ENCODE peak calls at places on chromosomes 12 and 14, in seven cellular contexts. One of them, this sample, is unnamed. For H3K4me1 and H3K36me3, the result is how much of the 10 kb centered on the place peaks cover.

GRCh38 chr12:2057041-2057792 is 4.4 kb downstream of the CACNA1C start:
- DNase-seq in HCT116: peak
- DNase-seq in CD4-positive, CD25-positive, alpha-beta regulatory T cell: no peak
- DNase-seq in left ventricle myocardium inferior: peak
- DNase-seq in SK-N-SH: peak
- DNase-seq in pancreas: peak
- DNase-seq in heart right ventricle: peak
- DNase-seq in this sample: peak

GRCh38 chr12:116375278-116375842 is 97.9 kb upstream of the MED13L start:
- DNase-seq in heart right ventricle: no peak
- DNase-seq in CD4-positive, CD25-positive, alpha-beta regulatory T cell: no peak
- DNase-seq in left ventricle myocardium inferior: no peak
- DNase-seq in pancreas: no peak
- DNase-seq in HCT116: no peak
- DNase-seq in SK-N-SH: no peak
- DNase-seq in this sample: no peak

GRCh38 chr12:117067016-117067415 is 32.2 kb downstream of the TESC start:
- DNase-seq in pancreas: peak
- DNase-seq in HCT116: no peak
- DNase-seq in CD4-positive, CD25-positive, alpha-beta regulatory T cell: no peak
- DNase-seq in left ventricle myocardium inferior: no peak
- DNase-seq in SK-N-SH: no peak
- DNase-seq in heart right ventricle: no peak
- DNase-seq in this sample: no peak

GRCh38 chr14:92702441-92702918 is 45.9 kb downstream of the LGMN start:
- DNase-seq in SK-N-SH: no peak
- DNase-seq in HCT116: no peak
- DNase-seq in left ventricle myocardium inferior: no peak
- DNase-seq in pancreas: no peak
- DNase-seq in heart right ventricle: no peak
- DNase-seq in CD4-positive, CD25-positive, alpha-beta regulatory T cell: no peak
- DNase-seq in this sample: no peak

GRCh38 chr12:106870116-106870515 is 85.6 kb upstream of the TMEM263 start:
- DNase-seq in CD4-positive, CD25-positive, alpha-beta regulatory T cell: no peak
- DNase-seq in pancreas: no peak
- DNase-seq in left ventricle myocardium inferior: no peak
- DNase-seq in heart right ventricle: no peak
- DNase-seq in HCT116: no peak
- DNase-seq in SK-N-SH: no peak
- DNase-seq in this sample: no peak

GRCh38 chr12:122086088-122086487 is 7.5 kb downstream of the MLXIP start:
- DNase-seq in CD4-positive, CD25-positive, alpha-beta regulatory T cell: no peak
- DNase-seq in left ventricle myocardium inferior: no peak
- DNase-seq in pancreas: no peak
- DNase-seq in SK-N-SH: no peak
- DNase-seq in HCT116: no peak
- DNase-seq in heart right ventricle: no peak
- DNase-seq in this sample: no peak

GRCh38 chr12:2836004-2836403 is 1.2 kb upstream of the NRIP2 start:
- DNase-seq in left ventricle myocardium inferior: no peak
- DNase-seq in pancreas: no peak
- DNase-seq in SK-N-SH: no peak
- DNase-seq in CD4-positive, CD25-positive, alpha-beta regulatory T cell: no peak
- DNase-seq in HCT116: no peak
- DNase-seq in heart right ventricle: no peak
- DNase-seq in this sample: no peak

GRCh38 chr14:105748204-105748578 is 221.8 kb downstream of the TMEM121 start:
- DNase-seq in heart right ventricle: peak
- DNase-seq in CD4-positive, CD25-positive, alpha-beta regulatory T cell: no peak
- DNase-seq in SK-N-SH: no peak
- DNase-seq in HCT116: no peak
- DNase-seq in pancreas: peak
- DNase-seq in left ventricle myocardium inferior: peak
- DNase-seq in this sample: no peak

GRCh38 chr12:27970981-27971489 is 1.5 kb downstream of the PTHLH start:
- DNase-seq in SK-N-SH: peak
- DNase-seq in HCT116: no peak
- DNase-seq in CD4-positive, CD25-positive, alpha-beta regulatory T cell: no peak
- DNase-seq in left ventricle myocardium inferior: no peak
- DNase-seq in heart right ventricle: no peak
- DNase-seq in pancreas: no peak
- DNase-seq in this sample: no peak

GRCh38 chr12:13347241-13348043 is 150.9 kb downstream of the EMP1 start:
- DNase-seq in SK-N-SH: no peak
- DNase-seq in heart right ventricle: no peak
- DNase-seq in left ventricle myocardium inferior: no peak
- DNase-seq in pancreas: no peak
- DNase-seq in CD4-positive, CD25-positive, alpha-beta regulatory T cell: no peak
- DNase-seq in HCT116: peak
- DNase-seq in this sample: no peak

GRCh38 chr14:99758121-99758871 is 34.9 kb upstream of the EML1 start:
- DNase-seq in SK-N-SH: no peak
- DNase-seq in pancreas: no peak
- DNase-seq in HCT116: no peak
- DNase-seq in heart right ventricle: no peak
- DNase-seq in left ventricle myocardium inferior: no peak
- DNase-seq in CD4-positive, CD25-positive, alpha-beta regulatory T cell: no peak
- DNase-seq in this sample: peak

GRCh38 chr14:35991356-35991755 is 165.2 kb downstream of the BRMS1L start:
- DNase-seq in pancreas: no peak
- DNase-seq in HCT116: no peak
- DNase-seq in heart right ventricle: no peak
- DNase-seq in SK-N-SH: no peak
- DNase-seq in left ventricle myocardium inferior: no peak
- DNase-seq in CD4-positive, CD25-positive, alpha-beta regulatory T cell: no peak
- DNase-seq in this sample: no peak

GRCh38 chr12:26092706-26093105 is 32.1 kb downstream of the BHLHE41 start:
- DNase-seq in CD4-positive, CD25-positive, alpha-beta regulatory T cell: no peak
- DNase-seq in SK-N-SH: no peak
- DNase-seq in left ventricle myocardium inferior: no peak
- DNase-seq in heart right ventricle: no peak
- DNase-seq in pancreas: no peak
- DNase-seq in HCT116: no peak
- DNase-seq in this sample: no peak

GRCh38 chr14:32913725-32914124 is 25.0 kb upstream of the NPAS3 start:
- DNase-seq in heart right ventricle: no peak
- DNase-seq in SK-N-SH: peak
- DNase-seq in pancreas: no peak
- DNase-seq in CD4-positive, CD25-positive, alpha-beta regulatory T cell: no peak
- DNase-seq in HCT116: no peak
- DNase-seq in left ventricle myocardium inferior: no peak
- DNase-seq in this sample: no peak

GRCh38 chr12:89345830-89346740 is 6.2 kb downstream of the DUSP6 start:
- DNase-seq in CD4-positive, CD25-positive, alpha-beta regulatory T cell: no peak
- DNase-seq in HCT116: peak
- DNase-seq in left ventricle myocardium inferior: peak
- DNase-seq in SK-N-SH: peak
- DNase-seq in pancreas: peak
- DNase-seq in heart right ventricle: peak
- DNase-seq in this sample: no peak

GRCh38 chr12:71948390-71948789 is 9.7 kb downstream of the TPH2 start:
- DNase-seq in pancreas: no peak
- DNase-seq in left ventricle myocardium inferior: no peak
- DNase-seq in HCT116: no peak
- DNase-seq in CD4-positive, CD25-positive, alpha-beta regulatory T cell: no peak
- DNase-seq in heart right ventricle: no peak
- DNase-seq in SK-N-SH: no peak
- DNase-seq in this sample: no peak

GRCh38 chr12:49912846-49913245 is 9.1 kb upstream of the FAIM2 start:
- DNase-seq in HCT116: no peak
- DNase-seq in pancreas: no peak
- DNase-seq in left ventricle myocardium inferior: no peak
- DNase-seq in SK-N-SH: no peak
- DNase-seq in CD4-positive, CD25-positive, alpha-beta regulatory T cell: no peak
- DNase-seq in heart right ventricle: no peak
- DNase-seq in this sample: no peak

GRCh38 chr12:82625523-82625922 is 61.2 kb upstream of the TMTC2 start:
- DNase-seq in heart right ventricle: no peak
- DNase-seq in CD4-positive, CD25-positive, alpha-beta regulatory T cell: no peak
- DNase-seq in SK-N-SH: no peak
- DNase-seq in HCT116: no peak
- DNase-seq in left ventricle myocardium inferior: no peak
- DNase-seq in pancreas: no peak
- DNase-seq in this sample: no peak

GRCh38 chr12:108311605-108312004 is 27.5 kb downstream of the CMKLR1 start:
- DNase-seq in SK-N-SH: no peak
- DNase-seq in HCT116: no peak
- DNase-seq in left ventricle myocardium inferior: no peak
- DNase-seq in heart right ventricle: no peak
- DNase-seq in pancreas: no peak
- DNase-seq in CD4-positive, CD25-positive, alpha-beta regulatory T cell: no peak
- DNase-seq in this sample: no peak

GRCh38 chr12:96094201-96094600 is 58.8 kb upstream of the LTA4H start:
- DNase-seq in HCT116: peak
- DNase-seq in CD4-positive, CD25-positive, alpha-beta regulatory T cell: no peak
- DNase-seq in SK-N-SH: no peak
- DNase-seq in heart right ventricle: no peak
- DNase-seq in pancreas: no peak
- DNase-seq in left ventricle myocardium inferior: no peak
- DNase-seq in this sample: no peak

DNA sequence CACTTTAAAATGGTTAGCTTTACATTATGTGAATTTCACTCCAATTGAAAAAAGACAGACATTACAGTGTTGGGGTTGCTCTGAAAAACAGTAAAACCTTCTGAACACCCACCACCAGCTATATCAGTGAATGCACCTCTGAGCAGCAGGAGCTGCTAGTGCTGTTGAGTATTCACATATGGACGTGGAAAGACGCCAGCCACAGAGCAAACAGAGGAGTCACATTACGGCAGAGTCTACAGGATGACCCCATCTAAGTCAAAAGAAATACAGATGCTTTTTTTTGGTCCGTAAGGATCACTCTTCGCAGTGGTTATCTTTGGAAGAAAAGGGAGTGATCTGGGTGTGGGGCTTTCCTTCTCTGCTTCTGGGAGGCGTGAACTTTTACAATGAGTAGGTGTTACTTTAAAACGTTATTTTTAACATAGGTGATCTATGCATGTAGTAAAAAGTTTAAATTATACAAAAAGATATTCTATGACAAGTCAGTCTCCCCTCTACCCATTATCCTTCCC is 4.5 kb downstream of the HVCN1 start:
- DNase-seq in left ventricle myocardium inferior: no peak
- DNase-seq in SK-N-SH: peak
- DNase-seq in pancreas: no peak
- DNase-seq in heart right ventricle: no peak
- DNase-seq in HCT116: no peak
- DNase-seq in CD4-positive, CD25-positive, alpha-beta regulatory T cell: no peak
- DNase-seq in this sample: no peak
- H3K4me1 ChIP-seq in left ventricle myocardium inferior: under half
- H3K4me1 ChIP-seq in SK-N-SH: under half
- H3K4me1 ChIP-seq in pancreas: under half
- H3K4me1 ChIP-seq in heart right ventricle: under half
- H3K4me1 ChIP-seq in HCT116: under half
- H3K4me1 ChIP-seq in CD4-positive, CD25-positive, alpha-beta regulatory T cell: under half
- H3K4me1 ChIP-seq in this sample: under half

DNA sequence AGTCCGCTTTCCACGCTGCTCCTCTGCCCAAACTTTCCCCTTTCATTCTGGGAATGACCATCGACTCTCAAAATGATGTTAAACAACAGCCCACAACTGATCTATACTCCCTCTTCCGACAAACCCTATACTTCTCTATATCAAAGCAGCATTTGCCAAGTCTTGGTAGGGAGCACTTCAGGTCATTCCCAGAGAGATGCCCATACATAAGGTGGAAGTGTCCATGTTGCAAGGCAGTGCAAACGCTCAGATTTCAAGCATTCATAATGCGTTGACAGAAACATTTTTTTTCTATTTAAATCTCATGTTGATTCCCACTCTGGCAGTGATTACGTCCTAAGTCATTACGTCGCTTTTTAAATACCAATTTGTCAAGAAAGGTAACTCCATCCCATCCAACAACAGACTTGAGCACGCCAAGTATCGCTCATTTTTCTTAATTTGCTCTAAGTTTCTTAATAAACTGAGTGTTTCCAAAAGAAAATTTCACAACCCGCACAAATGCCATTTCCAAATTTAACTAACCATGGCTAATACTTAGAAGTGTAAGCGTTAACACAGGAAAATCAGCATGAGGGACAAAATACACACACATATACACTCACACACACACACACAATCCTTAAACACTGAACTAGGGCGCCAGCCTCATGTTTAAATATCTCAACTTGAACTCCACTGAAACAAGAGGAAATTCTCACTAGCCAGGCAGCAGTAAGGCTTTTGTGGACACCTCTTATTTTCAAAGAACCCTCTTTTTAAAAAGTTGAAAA is 1.1 kb downstream of the GXYLT1 start:
- DNase-seq in left ventricle myocardium inferior: no peak
- DNase-seq in SK-N-SH: peak
- DNase-seq in pancreas: no peak
- DNase-seq in CD4-positive, CD25-positive, alpha-beta regulatory T cell: no peak
- DNase-seq in heart right ventricle: no peak
- DNase-seq in HCT116: no peak
- DNase-seq in this sample: no peak
- H3K27ac ChIP-seq in left ventricle myocardium inferior: peak
- H3K27ac ChIP-seq in SK-N-SH: peak
- H3K27ac ChIP-seq in pancreas: peak
- H3K27ac ChIP-seq in CD4-positive, CD25-positive, alpha-beta regulatory T cell: no peak
- H3K27ac ChIP-seq in heart right ventricle: peak
- H3K27ac ChIP-seq in HCT116: peak
- H3K27ac ChIP-seq in this sample: no peak

DNA sequence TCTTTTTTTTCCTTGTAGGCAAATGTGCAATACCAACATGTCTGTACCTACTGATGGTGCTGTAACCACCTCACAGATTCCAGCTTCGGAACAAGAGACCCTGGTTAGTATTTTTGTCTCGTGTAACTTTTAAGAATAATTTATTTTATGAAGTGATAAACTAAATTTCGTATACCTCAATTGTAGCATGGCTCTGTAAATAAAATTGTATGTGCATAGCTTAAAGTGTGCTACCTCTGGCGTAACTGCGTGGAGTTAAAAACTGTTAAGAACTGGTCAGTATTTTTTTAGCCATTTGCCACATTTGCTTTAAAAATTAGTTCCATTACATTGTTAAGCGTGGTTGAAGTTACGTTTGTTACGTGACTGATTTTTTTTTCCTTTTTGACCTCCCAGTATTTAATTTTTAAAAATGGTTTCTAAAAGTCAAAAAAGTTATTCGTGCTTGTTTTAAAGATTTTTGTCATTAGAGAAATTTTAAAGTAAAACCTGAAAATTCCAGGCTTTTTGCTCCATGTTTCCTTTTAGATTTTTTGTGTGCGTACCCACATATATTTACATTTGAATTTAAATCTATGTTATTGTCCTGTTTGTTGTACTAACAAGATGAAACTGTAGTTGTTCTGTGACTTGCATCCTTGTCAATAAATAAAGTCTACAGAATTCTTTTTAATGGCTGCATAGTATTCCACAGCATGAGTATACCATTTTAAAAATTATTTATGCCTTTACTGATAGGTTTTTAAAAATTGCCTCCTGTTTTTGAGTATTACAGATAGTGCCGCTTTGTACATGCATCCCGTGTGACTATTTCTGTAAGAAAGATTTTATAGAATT is 1.4 kb downstream of the MDM2 start:
- DNase-seq in SK-N-SH: no peak
- DNase-seq in CD4-positive, CD25-positive, alpha-beta regulatory T cell: no peak
- DNase-seq in heart right ventricle: no peak
- DNase-seq in HCT116: no peak
- DNase-seq in left ventricle myocardium inferior: no peak
- DNase-seq in pancreas: no peak
- DNase-seq in this sample: no peak
- H3K36me3 ChIP-seq in SK-N-SH: half or more
- H3K36me3 ChIP-seq in CD4-positive, CD25-positive, alpha-beta regulatory T cell: under half
- H3K36me3 ChIP-seq in heart right ventricle: under half
- H3K36me3 ChIP-seq in HCT116: under half
- H3K36me3 ChIP-seq in left ventricle myocardium inferior: under half
- H3K36me3 ChIP-seq in pancreas: under half
- H3K36me3 ChIP-seq in this sample: under half

GRCh38 chr12:87760943-87761342 is 268.3 kb downstream of the C12orf50 start:
- DNase-seq in left ventricle myocardium inferior: no peak
- DNase-seq in HCT116: no peak
- DNase-seq in SK-N-SH: no peak
- DNase-seq in pancreas: no peak
- DNase-seq in CD4-positive, CD25-positive, alpha-beta regulatory T cell: no peak
- DNase-seq in heart right ventricle: no peak
- DNase-seq in this sample: no peak
- H3K4me1 ChIP-seq in left ventricle myocardium inferior: under half
- H3K4me1 ChIP-seq in HCT116: under half
- H3K4me1 ChIP-seq in SK-N-SH: under half
- H3K4me1 ChIP-seq in pancreas: under half
- H3K4me1 ChIP-seq in CD4-positive, CD25-positive, alpha-beta regulatory T cell: under half
- H3K4me1 ChIP-seq in heart right ventricle: under half
- H3K4me1 ChIP-seq in this sample: under half

This sample was measured in iPS DF 6.9.